ENCODE peak calls at places on chromosomes 7 and 10, in nine cellular contexts. H is OCI-LY7; A is T-helper 2 cell; M is GM03348; C is NCI-H1436; E is ELF-1; J is stimulated activated CD8-positive, alpha-beta memory T cell treated with anti-CD3 and anti-CD28 coated beads, Interleukin-4, amount 100 ng/mL, for 1 hour; W is nucleus accumbens; I is GM04504. L is an unnamed sample.

GRCh38 chr7:91379246-91379645 is 115.0 kb downstream of the FZD1 start:
- DNase-seq in H (no peak), A (no peak), M (no peak), C (no peak), E (no peak), J (no peak), W (no peak), I (no peak), L (no peak)

GRCh38 chr7:102469351-102469971 is 4.7 kb downstream of the LRWD1 start:
- DNase-seq in H (no peak), A (no peak), M (no peak), C (no peak), E (no peak), J (no peak), W (no peak), I (no peak), L (no peak)

GRCh38 chr10:132630666-132631347 is 93.2 kb downstream of the INPP5A start:
- DNase-seq in H (no peak), A (no peak), M (no peak), C (no peak), E (no peak), J (no peak), W (no peak), I (no peak), L (peak)

GRCh38 chr10:124155781-124156401 is 62.5 kb upstream of the CHST15 start:
- DNase-seq in H (no peak), A (no peak), M (no peak), C (no peak), E (no peak), J (no peak), W (no peak), I (no peak), L (no peak)

GRCh38 chr7:29968683-29969457 is 20.7 kb downstream of the SCRN1 start:
- DNase-seq in H (no peak), A (no peak), M (no peak), C (no peak), E (no peak), J (no peak), W (no peak), I (no peak), L (peak)

GRCh38 chr7:50164552-50165220 is 71.6 kb upstream of the ZPBP start:
- DNase-seq in H (no peak), A (no peak), M (no peak), C (no peak), E (no peak), J (no peak), W (no peak), I (no peak), L (no peak)

GRCh38 chr7:111320133-111320532 is 229.2 kb downstream of the LRRN3 start:
- DNase-seq in H (no peak), A (no peak), M (no peak), C (no peak), E (no peak), J (no peak), W (no peak), I (no peak), L (no peak)

GRCh38 chr10:103192089-103192450 is 1.0 kb downstream of the NT5C2 start:
- DNase-seq in H (no peak), A (no peak), M (peak), C (no peak), E (no peak), J (no peak), W (no peak), I (no peak), L (no peak)

GRCh38 chr7:120550494-120551048 is 277.6 kb downstream of the KCND2 start:
- DNase-seq in H (no peak), A (no peak), M (peak), C (no peak), E (no peak), J (no peak), W (no peak), I (peak), L (peak)

GRCh38 chr10:79103585-79103984 is 34.8 kb downstream of the ZMIZ1 start:
- DNase-seq in H (no peak), A (no peak), M (peak), C (no peak), E (no peak), J (no peak), W (no peak), I (no peak), L (no peak)

GRCh38 chr10:94129393-94130130 is 135.8 kb downstream of the PLCE1 start:
- DNase-seq in H (no peak), A (no peak), M (peak), C (no peak), E (no peak), J (no peak), W (no peak), I (no peak), L (peak)

GRCh38 chr7:22969010-22969431 is 44.9 kb downstream of the HYCC1 start:
- DNase-seq in H (no peak), A (no peak), M (no peak), C (no peak), E (no peak), J (no peak), W (no peak), I (no peak), L (no peak)

GRCh38 chr10:51867956-51868355 is 168.6 kb upstream of the CSTF2T start:
- DNase-seq in H (no peak), A (no peak), M (peak), C (no peak), E (no peak), J (no peak), W (no peak), I (peak), L (peak)

GRCh38 chr7:39464350-39465054 is 101.7 kb upstream of the YAE1 start:
- DNase-seq in H (no peak), A (no peak), M (no peak), C (no peak), E (no peak), J (no peak), W (no peak), I (no peak), L (no peak)

GRCh38 chr10:78589687-78590086 is 479.1 kb upstream of the ZMIZ1 start:
- DNase-seq in H (no peak), A (no peak), M (no peak), C (no peak), E (no peak), J (no peak), W (no peak), I (no peak), L (no peak)

GRCh38 chr10:131983780-131984179 is 2.1 kb upstream of the BNIP3 start:
- DNase-seq in H (no peak), A (no peak), M (peak), C (no peak), E (no peak), J (no peak), W (no peak), I (peak), L (peak)

GRCh38 chr7:139180700-139181311 is 50.2 kb upstream of the UBN2 start:
- DNase-seq in H (no peak), A (no peak), M (no peak), C (no peak), E (no peak), J (no peak), W (no peak), I (no peak), L (no peak)

GRCh38 chr7:139658919-139659675 is 118.7 kb downstream of the HIPK2 start:
- DNase-seq in H (no peak), A (no peak), M (no peak), C (no peak), E (no peak), J (no peak), W (peak), I (no peak), L (no peak)

GRCh38 chr10:130495891-130496642 is 359.9 kb downstream of the GLRX3 start:
- DNase-seq in H (no peak), A (no peak), M (no peak), C (no peak), E (no peak), J (no peak), W (no peak), I (no peak), L (peak)

GRCh38 chr10:126904807-126905686 is at the start of gene DOCK1:
- DNase-seq in H (no peak), A (no peak), M (peak), C (peak), E (peak), J (no peak), W (peak), I (peak), L (peak)

GRCh38 chr7:139619367-139619657 is 95.8 kb downstream of the CLEC2L start:
- DNase-seq in H (no peak), A (no peak), M (peak), C (no peak), E (no peak), J (no peak), W (no peak), I (peak), L (peak)

GRCh38 chr10:10596256-10596655 is 421.4 kb upstream of the CELF2 start:
- DNase-seq in H (no peak), A (no peak), M (no peak), C (no peak), E (no peak), J (no peak), W (no peak), I (no peak), L (no peak)

GRCh38 chr7:30469303-30469702 is 9.3 kb downstream of the NOD1 start:
- DNase-seq in H (no peak), A (no peak), M (peak), C (no peak), E (peak), J (no peak), W (no peak), I (peak), L (peak)

GRCh38 chr10:97234403-97234802 is 48.6 kb upstream of the SLIT1 start:
- DNase-seq in H (peak), A (no peak), M (peak), C (no peak), E (no peak), J (no peak), W (no peak), I (no peak), L (peak)

GRCh38 chr10:7085147-7085912 is 325.5 kb downstream of the SFMBT2 start:
- DNase-seq in H (no peak), A (no peak), M (no peak), C (no peak), E (no peak), J (no peak), W (peak), I (no peak), L (no peak)

GRCh38 chr10:92541583-92541982 is 32.3 kb downstream of the IDE start:
- DNase-seq in H (no peak), A (no peak), M (no peak), C (no peak), E (no peak), J (no peak), W (no peak), I (no peak), L (no peak)

GRCh38 chr10:65265451-65265954 is 1660.3 kb upstream of the LRRTM3 start:
- DNase-seq in H (no peak), A (no peak), M (no peak), C (no peak), E (no peak), J (no peak), W (no peak), I (no peak), L (no peak)

GRCh38 chr10:69045441-69046300 is 42.2 kb upstream of the SRGN start:
- DNase-seq in H (no peak), A (no peak), M (no peak), C (no peak), E (no peak), J (no peak), W (no peak), I (no peak), L (peak)

GRCh38 chr10:88477343-88478085 is 105.6 kb downstream of the RNLS start:
- DNase-seq in H (no peak), A (no peak), M (no peak), C (no peak), E (no peak), J (no peak), W (no peak), I (no peak), L (no peak)

GRCh38 chr7:146486519-146486918 is 369.9 kb downstream of the CNTNAP2 start:
- DNase-seq in H (no peak), A (no peak), M (no peak), C (no peak), E (no peak), J (no peak), W (no peak), I (no peak), L (no peak)

GRCh38 chr10:11425672-11426071 is 185.8 kb downstream of the USP6NL start:
- DNase-seq in H (no peak), A (no peak), M (no peak), C (no peak), E (no peak), J (no peak), W (no peak), I (no peak), L (peak)

GRCh38 chr7:23469150-23469960 is 936 bp downstream of the IGF2BP3 start:
- DNase-seq in H (peak), A (no peak), M (peak), C (no peak), E (peak), J (no peak), W (no peak), I (no peak), L (no peak)

GRCh38 chr7:95874541-95875265 is 102.3 kb downstream of the DYNC1I1 start:
- DNase-seq in H (no peak), A (no peak), M (no peak), C (no peak), E (no peak), J (no peak), W (no peak), I (no peak), L (no peak)

GRCh38 chr7:121012170-121012874 is 23.8 kb downstream of the CPED1 start:
- DNase-seq in H (no peak), A (no peak), M (no peak), C (no peak), E (no peak), J (no peak), W (no peak), I (no peak), L (no peak)

GRCh38 chr10:120386196-120386595 is 70.8 kb upstream of the PLPP4 start:
- DNase-seq in H (no peak), A (no peak), M (no peak), C (no peak), E (no peak), J (no peak), W (no peak), I (no peak), L (no peak)

L was measured in AG10803.